ENCODE peak calls at places on chromosomes 16 and 17, in nine cellular contexts. E, N, F, Y, Q, O, P, B and T are unnamed samples.

GRCh38 chr17:63426041-63426916 is 19.8 kb downstream of the CYB561 start:
- DNase-seq in E (no peak), N (peak; percentile 35), F (no peak), Y (no peak), Q (no peak), O (no peak), P (no peak), B (no peak), T (peak; percentile 20)

GRCh38 chr16:85104821-85105391 is 7.4 kb downstream of the CIBAR2 start:
- DNase-seq in E (no peak), N (peak; percentile 45), F (peak; percentile 43), Y (no peak), Q (peak; percentile 58), O (no peak), P (no peak), B (no peak), T (peak; percentile 70)

GRCh38 chr17:34167359-34167758 is 87.7 kb upstream of the CCL2 start:
- DNase-seq in E (no peak), N (no peak), F (no peak), Y (no peak), Q (no peak), O (no peak), P (no peak), B (no peak), T (no peak)

GRCh38 chr17:69854381-69854780 is 220.6 kb upstream of the KCNJ16 start:
- DNase-seq in E (no peak), N (no peak), F (no peak), Y (no peak), Q (no peak), O (no peak), P (no peak), B (no peak), T (no peak)

GRCh38 chr17:48586355-48586924 is 3.6 kb downstream of the HOXB3 start:
- DNase-seq in E (no peak), N (no peak), F (no peak), Y (no peak), Q (peak; percentile 56), O (no peak), P (no peak), B (peak; percentile 75), T (no peak)

GRCh38 chr17:57121308-57122042 is 36.4 kb downstream of the AKAP1 start:
- DNase-seq in E (peak; percentile 52), N (no peak), F (no peak), Y (peak; percentile 35), Q (no peak), O (peak; percentile 46), P (peak; percentile 35), B (peak; percentile 29), T (no peak)

GRCh38 chr17:63786117-63786516 is 12.1 kb downstream of the DDX42 start:
- DNase-seq in E (no peak), N (no peak), F (no peak), Y (no peak), Q (no peak), O (no peak), P (no peak), B (no peak), T (no peak)

GRCh38 chr17:34177642-34178041 is 77.4 kb upstream of the CCL2 start:
- DNase-seq in E (peak; percentile 33), N (no peak), F (no peak), Y (no peak), Q (no peak), O (no peak), P (peak; percentile 77), B (no peak), T (no peak)

GRCh38 chr17:10738516-10739258 is 8.9 kb upstream of the TMEM220 start:
- DNase-seq in E (no peak), N (no peak), F (no peak), Y (no peak), Q (no peak), O (no peak), P (no peak), B (no peak), T (no peak)

GRCh38 chr17:17227608-17228520 is 9.1 kb downstream of the FLCN start:
- DNase-seq in E (no peak), N (peak; percentile 52), F (no peak), Y (no peak), Q (no peak), O (no peak), P (no peak), B (no peak), T (no peak)

GRCh38 chr16:79301036-79301435 is 299.5 kb downstream of the MAF start:
- DNase-seq in E (no peak), N (no peak), F (no peak), Y (no peak), Q (no peak), O (no peak), P (no peak), B (no peak), T (no peak)

GRCh38 chr16:76854234-76854633 is 336.8 kb upstream of the MON1B start:
- DNase-seq in E (no peak), N (no peak), F (no peak), Y (no peak), Q (no peak), O (no peak), P (peak; percentile 8), B (peak; percentile 17), T (no peak)

GRCh38 chr16:31696968-31697743 is 169.5 kb downstream of the AHSP start:
- DNase-seq in E (peak; percentile 35), N (no peak), F (no peak), Y (peak; percentile 52), Q (no peak), O (no peak), P (peak; percentile 57), B (no peak), T (no peak)

GRCh38 chr16:14600164-14600563 is 29.9 kb downstream of the PARN start:
- DNase-seq in E (peak; percentile 52), N (no peak), F (peak; percentile 3), Y (peak; percentile 28), Q (no peak), O (no peak), P (peak; percentile 45), B (peak; percentile 30), T (no peak)

GRCh38 chr17:63946440-63947363 is 14.6 kb upstream of the CD79B start:
- DNase-seq in E (peak; percentile 7), N (peak; percentile 60), F (peak; percentile 45), Y (peak; percentile 52), Q (peak; percentile 47), O (peak; percentile 28), P (peak; percentile 31), B (peak; percentile 62), T (peak; percentile 61)

GRCh38 chr17:70677783-70678647 is 508.7 kb downstream of the KCNJ2 start:
- DNase-seq in E (peak; percentile 13), N (no peak), F (no peak), Y (no peak), Q (no peak), O (no peak), P (no peak), B (no peak), T (no peak)

GRCh38 chr17:45234641-45235040 is 13.0 kb downstream of the FMNL1 start:
- DNase-seq in E (no peak), N (no peak), F (no peak), Y (no peak), Q (no peak), O (no peak), P (no peak), B (peak; percentile 73), T (no peak)

GRCh38 chr17:45237686-45238085 is 16.0 kb downstream of the FMNL1 start:
- DNase-seq in E (no peak), N (no peak), F (no peak), Y (no peak), Q (no peak), O (no peak), P (no peak), B (no peak), T (no peak)

GRCh38 chr17:45238155-45238774 is 16.6 kb downstream of the FMNL1 start:
- DNase-seq in E (no peak), N (no peak), F (no peak), Y (no peak), Q (no peak), O (no peak), P (no peak), B (no peak), T (no peak)

GRCh38 chr17:45235071-45236001 is 13.7 kb downstream of the FMNL1 start:
- DNase-seq in E (peak; percentile 70), N (peak; percentile 74), F (peak; percentile 62), Y (peak; percentile 61), Q (peak; percentile 74), O (peak; percentile 37), P (peak; percentile 82), B (peak; percentile 86), T (peak; percentile 73)

GRCh38 chr17:45236002-45236606 is 14.4 kb downstream of the FMNL1 start:
- DNase-seq in E (no peak), N (no peak), F (no peak), Y (no peak), Q (no peak), O (no peak), P (no peak), B (no peak), T (no peak)
- TF ChIP-seq CTCF in E (no peak), N (peak; percentile 3), F (no peak), Y (peak; percentile 63), Q (peak; percentile 35), O (no peak), P (no peak), B (peak; percentile 64), T (peak; percentile 45)

GRCh38 chr16:30031477-30031918 is 427 bp upstream of the TLCD3B start:
- DNase-seq in E (no peak), N (no peak), F (no peak), Y (no peak), Q (no peak), O (no peak), P (no peak), B (no peak), T (no peak)
- TF ChIP-seq CTCF in E (no peak), N (no peak), F (no peak), Y (no peak), Q (no peak), O (no peak), P (no peak), B (no peak), T (no peak)

GRCh38 chr17:73720187-73720834 is 76.1 kb upstream of the SDK2 start:
- DNase-seq in E (no peak), N (no peak), F (no peak), Y (no peak), Q (no peak), O (no peak), P (no peak), B (no peak), T (no peak)
- TF ChIP-seq CTCF in E (no peak), N (no peak), F (no peak), Y (no peak), Q (no peak), O (no peak), P (no peak), B (no peak), T (no peak)

DNA sequence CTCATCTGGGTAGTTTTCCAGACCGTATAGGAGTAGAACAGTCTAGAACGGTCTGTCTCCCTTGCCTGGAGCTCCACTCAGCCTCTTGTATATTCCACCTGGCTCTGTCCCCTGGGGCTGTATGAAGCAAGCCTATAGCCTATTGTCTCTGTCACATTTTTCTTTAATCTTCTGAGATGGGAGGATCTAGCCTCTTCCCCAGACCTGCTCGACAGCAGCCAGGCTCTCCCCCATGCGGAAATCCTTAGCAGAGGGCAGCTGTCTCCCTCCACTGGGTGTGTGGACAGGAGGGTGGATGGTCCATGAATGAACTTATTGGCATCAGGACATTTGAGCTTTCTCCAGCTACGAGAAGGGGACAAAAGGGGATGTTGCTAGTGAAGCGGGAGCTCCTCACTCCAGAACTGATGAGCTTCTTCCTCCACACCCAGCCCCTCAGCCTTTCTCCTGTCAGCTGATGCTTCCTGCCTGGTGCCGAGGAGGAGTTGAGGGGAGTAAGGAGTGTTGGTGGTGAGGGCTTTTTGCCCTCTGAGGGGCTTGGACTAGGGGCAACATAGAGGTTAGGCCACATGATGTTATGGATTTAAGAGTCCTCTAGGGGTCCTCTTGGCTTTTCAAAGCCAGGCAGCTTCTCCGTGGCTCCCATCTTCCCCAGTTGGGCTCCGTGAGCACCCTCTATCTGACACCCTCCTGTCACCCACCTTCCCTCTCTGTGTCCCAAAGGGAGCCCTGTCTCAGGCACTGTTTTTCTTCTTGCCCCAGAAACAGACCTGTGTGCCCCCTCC is 28.0 kb downstream of the ARHGAP23 start:
- DNase-seq in E (no peak), N (no peak), F (no peak), Y (no peak), Q (no peak), O (no peak), P (no peak), B (no peak), T (no peak)
- TF ChIP-seq CTCF in E (peak; percentile 6), N (no peak), F (no peak), Y (no peak), Q (no peak), O (no peak), P (no peak), B (peak; percentile 3), T (no peak)